ENCODE peak calls at places on chromosome 15, in four cellular contexts. One of them, this sample, is unnamed.

GRCh38 chr15:96418146-96418545 is 87.6 kb downstream of the NR2F2 start:
- DNase-seq in K562: no peak
- DNase-seq in H1: no peak
- DNase-seq in HepG2: no peak
- DNase-seq in this sample: no peak

GRCh38 chr15:69976366-69976994 is 121.2 kb downstream of the TLE3 start:
- DNase-seq in K562: peak
- DNase-seq in H1: peak
- DNase-seq in HepG2: peak
- DNase-seq in this sample: no peak

GRCh38 chr15:101049856-101050646 is 130.9 kb downstream of the LRRK1 start:
- DNase-seq in K562: no peak
- DNase-seq in H1: peak
- DNase-seq in HepG2: no peak
- DNase-seq in this sample: no peak

GRCh38 chr15:49122541-49123062 is 32.8 kb downstream of the COPS2 start:
- DNase-seq in K562: no peak
- DNase-seq in H1: no peak
- DNase-seq in HepG2: no peak
- DNase-seq in this sample: no peak

GRCh38 chr15:57251308-57251707 is 125.0 kb upstream of the CGNL1 start:
- DNase-seq in K562: no peak
- DNase-seq in H1: no peak
- DNase-seq in HepG2: no peak
- DNase-seq in this sample: no peak

GRCh38 chr15:68871507-68871906 is 50.8 kb upstream of the ANP32A start:
- DNase-seq in K562: no peak
- DNase-seq in H1: no peak
- DNase-seq in HepG2: no peak
- DNase-seq in this sample: no peak

GRCh38 chr15:34161329-34161953 is 48.5 kb downstream of the KATNBL1 start:
- DNase-seq in K562: no peak
- DNase-seq in H1: no peak
- DNase-seq in HepG2: no peak
- DNase-seq in this sample: no peak

GRCh38 chr15:35170216-35170615 is 85.1 kb upstream of the NANOGP8 start:
- DNase-seq in K562: no peak
- DNase-seq in H1: no peak
- DNase-seq in HepG2: no peak
- DNase-seq in this sample: no peak

GRCh38 chr15:67067161-67067853 is 1.9 kb downstream of the SMAD3 start:
- DNase-seq in K562: no peak
- DNase-seq in H1: no peak
- DNase-seq in HepG2: no peak
- DNase-seq in this sample: no peak

GRCh38 chr15:48086162-48086561 is 34.6 kb upstream of the SLC24A5 start:
- DNase-seq in K562: no peak
- DNase-seq in H1: no peak
- DNase-seq in HepG2: no peak
- DNase-seq in this sample: no peak

GRCh38 chr15:64105113-64105704 is 9.4 kb downstream of the SNX1 start:
- DNase-seq in K562: no peak
- DNase-seq in H1: no peak
- DNase-seq in HepG2: no peak
- DNase-seq in this sample: no peak

GRCh38 chr15:74831813-74832495 is 5.5 kb downstream of the CPLX3 start:
- DNase-seq in K562: no peak
- DNase-seq in H1: no peak
- DNase-seq in HepG2: no peak
- DNase-seq in this sample: no peak

GRCh38 chr15:89136818-89137772 is 48.8 kb downstream of the ABHD2 start:
- DNase-seq in K562: no peak
- DNase-seq in H1: no peak
- DNase-seq in HepG2: peak
- DNase-seq in this sample: no peak

GRCh38 chr15:67240235-67241131 is 14.0 kb downstream of the AAGAB start:
- DNase-seq in K562: no peak
- DNase-seq in H1: no peak
- DNase-seq in HepG2: peak
- DNase-seq in this sample: peak

GRCh38 chr15:47293763-47294162 is 423.5 kb upstream of the SEMA6D start:
- DNase-seq in K562: no peak
- DNase-seq in H1: no peak
- DNase-seq in HepG2: no peak
- DNase-seq in this sample: no peak

GRCh38 chr15:58026051-58026450 is 39.5 kb downstream of the ALDH1A2 start:
- DNase-seq in K562: no peak
- DNase-seq in H1: no peak
- DNase-seq in HepG2: no peak
- DNase-seq in this sample: no peak

DNA sequence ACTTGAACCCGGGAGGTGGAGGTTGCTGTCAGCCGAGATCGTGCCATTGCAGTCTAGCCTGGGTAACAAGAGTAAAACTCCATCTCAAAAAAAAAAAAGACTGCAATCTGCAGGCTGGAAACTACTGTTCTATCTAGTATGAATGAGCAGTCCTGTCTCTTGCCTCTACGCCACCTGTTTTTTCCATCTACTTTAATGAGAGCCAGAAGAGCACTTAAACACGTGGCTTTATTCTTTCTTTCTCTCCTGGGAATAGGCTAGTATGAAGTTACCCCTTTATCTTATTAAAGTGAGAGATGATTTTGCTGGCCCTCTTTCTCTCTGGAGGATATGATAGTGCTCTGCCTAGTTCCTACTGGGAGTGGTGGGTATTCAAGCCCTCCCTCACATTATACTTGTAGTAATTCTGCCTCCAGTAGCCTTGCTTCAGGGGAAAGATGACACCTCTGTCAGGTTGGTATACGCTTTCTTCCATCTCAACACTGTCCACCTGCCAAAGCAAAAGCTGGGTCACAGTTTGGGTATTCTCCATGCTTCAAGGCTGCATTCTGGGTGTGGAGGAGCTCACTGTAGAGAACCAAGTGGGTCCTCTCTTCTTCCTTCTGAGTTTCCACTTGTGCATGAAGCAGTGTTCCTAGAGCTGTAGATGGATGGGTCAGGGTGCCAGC is 17.8 kb downstream of the MAPKBP1 start:
- DNase-seq in K562: no peak
- DNase-seq in H1: no peak
- DNase-seq in HepG2: no peak
- DNase-seq in this sample: no peak
- TF ChIP-seq BRCA1 in K562: no peak
- TF ChIP-seq BRCA1 in H1: no peak
- TF ChIP-seq BRCA1 in HepG2: no peak
- TF ChIP-seq BRCA1 in this sample: no peak

GRCh38 chr15:40955141-40955903 is 2.1 kb downstream of the CHAC1 start:
- DNase-seq in K562: no peak
- DNase-seq in H1: no peak
- DNase-seq in HepG2: no peak
- DNase-seq in this sample: no peak

GRCh38 chr15:40953713-40954074 is 423 bp downstream of the CHAC1 start:
- DNase-seq in K562: no peak
- DNase-seq in H1: no peak
- DNase-seq in HepG2: no peak
- DNase-seq in this sample: no peak

GRCh38 chr15:40951764-40952163 is 1.5 kb upstream of the CHAC1 start:
- DNase-seq in K562: no peak
- DNase-seq in H1: no peak
- DNase-seq in HepG2: no peak
- DNase-seq in this sample: no peak

GRCh38 chr15:40952301-40952900 is 870 bp upstream of the CHAC1 start:
- DNase-seq in K562: no peak
- DNase-seq in H1: no peak
- DNase-seq in HepG2: no peak
- DNase-seq in this sample: no peak

GRCh38 chr15:40952901-40953712 is at the start of gene CHAC1:
- DNase-seq in K562: peak
- DNase-seq in H1: peak
- DNase-seq in HepG2: no peak
- DNase-seq in this sample: peak
- TF ChIP-seq POLR2A in K562: peak
- TF ChIP-seq POLR2A in H1: peak
- TF ChIP-seq POLR2A in HepG2: no peak
- TF ChIP-seq POLR2A in this sample: peak

DNA sequence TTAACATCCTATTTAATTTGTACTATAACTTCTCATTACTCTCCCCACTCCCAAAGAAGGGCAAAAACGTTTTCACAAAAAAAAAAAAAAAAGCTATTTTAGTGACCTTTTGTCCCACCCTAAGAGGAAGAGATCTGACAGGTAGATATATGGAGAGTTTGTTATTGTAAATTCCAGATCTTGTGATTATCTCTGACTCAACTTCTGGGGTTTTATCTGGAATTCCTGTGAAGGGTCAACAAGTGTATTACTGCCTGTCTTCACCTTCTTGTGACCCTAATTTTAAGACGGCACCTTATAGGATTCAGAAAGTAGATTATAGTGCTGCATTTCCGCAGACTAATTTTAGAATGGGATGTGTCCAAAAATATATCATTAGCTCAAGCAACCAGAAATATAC is 205.9 kb upstream of the CDIN1 start:
- DNase-seq in K562: no peak
- DNase-seq in H1: no peak
- DNase-seq in HepG2: no peak
- DNase-seq in this sample: no peak
- TF ChIP-seq BRCA1 in K562: no peak
- TF ChIP-seq BRCA1 in H1: no peak
- TF ChIP-seq BRCA1 in HepG2: no peak
- TF ChIP-seq BRCA1 in this sample: no peak

GRCh38 chr15:90265271-90266060 is at the start of gene NGRN:
- DNase-seq in K562: peak
- DNase-seq in H1: peak
- DNase-seq in HepG2: peak
- DNase-seq in this sample: peak
- TF ChIP-seq POLR2A in K562: peak
- TF ChIP-seq POLR2A in H1: peak
- TF ChIP-seq POLR2A in HepG2: peak
- TF ChIP-seq POLR2A in this sample: peak

GRCh38 chr15:78808550-78808949 is 2.7 kb downstream of the ADAMTS7 start:
- DNase-seq in K562: peak
- DNase-seq in H1: no peak
- DNase-seq in HepG2: peak
- DNase-seq in this sample: no peak
- TF ChIP-seq BRCA1 in K562: no peak
- TF ChIP-seq BRCA1 in H1: no peak
- TF ChIP-seq BRCA1 in HepG2: no peak
- TF ChIP-seq BRCA1 in this sample: no peak

DNA sequence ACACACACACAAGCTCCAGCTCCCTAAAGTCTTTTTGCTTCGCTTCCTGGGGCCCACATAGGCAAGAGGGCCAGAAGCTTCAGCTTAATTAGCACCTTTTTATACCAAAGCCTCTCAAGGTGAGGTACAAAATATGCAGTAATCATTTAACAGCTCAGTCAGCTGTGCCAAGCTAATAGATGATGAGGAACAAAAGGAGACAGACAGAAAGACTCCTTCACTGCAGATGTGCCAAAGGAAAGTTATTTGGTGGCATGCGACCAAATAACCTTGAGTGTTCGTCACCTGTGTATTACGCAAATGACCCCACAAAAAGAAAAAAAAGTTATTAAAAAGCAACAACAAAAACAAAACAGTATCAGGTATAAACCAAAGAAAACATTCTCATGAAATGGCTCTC is 325.8 kb upstream of the IGF1R start:
- DNase-seq in K562: no peak
- DNase-seq in H1: no peak
- DNase-seq in HepG2: no peak
- DNase-seq in this sample: no peak
- TF ChIP-seq POLR2A in K562: no peak
- TF ChIP-seq POLR2A in H1: no peak
- TF ChIP-seq POLR2A in HepG2: no peak
- TF ChIP-seq POLR2A in this sample: no peak

GRCh38 chr15:27512281-27513001 is 541.5 kb downstream of the GABRG3 start:
- DNase-seq in K562: no peak
- DNase-seq in H1: no peak
- DNase-seq in HepG2: peak
- DNase-seq in this sample: no peak
- TF ChIP-seq BRCA1 in K562: no peak
- TF ChIP-seq BRCA1 in H1: no peak
- TF ChIP-seq BRCA1 in HepG2: no peak
- TF ChIP-seq BRCA1 in this sample: no peak